ENCODE peak calls at places on chromosome 15, in five cellular contexts. Q is fibroblast of mammary gland; K is thyroid gland; H is PC-9; X is CD8-positive, alpha-beta T cell. F is an unnamed sample.

GRCh38 chr15:95024388-95024787 is 793.0 kb downstream of the MCTP2 start:
- DNase-seq in H (no peak), K (no peak), X (no peak), Q (peak; percentile 57), F (peak; percentile 14)

GRCh38 chr15:92123848-92124631 is 269.6 kb upstream of the ST8SIA2 start:
- DNase-seq in Q (no peak), X (no peak), K (no peak), H (no peak), F (no peak)

GRCh38 chr15:88256261-88257230 is at the start of gene NTRK3:
- DNase-seq in H (no peak), Q (no peak), K (peak; percentile 23), X (no peak), F (peak; percentile 63)

GRCh38 chr15:53753813-53754212 is 5.7 kb downstream of the WDR72 start:
- DNase-seq in Q (no peak), H (no peak), X (no peak), K (no peak), F (no peak)

GRCh38 chr15:43229977-43230376 is 9.2 kb upstream of the EPB42 start:
- DNase-seq in K (peak; percentile 65), H (no peak), X (no peak), Q (no peak), F (no peak)

GRCh38 chr15:93031103-93031464 is 57.9 kb downstream of the RGMA start:
- DNase-seq in X (no peak), K (no peak), Q (no peak), H (no peak), F (no peak)

GRCh38 chr15:84987949-84988624 is 6.4 kb downstream of the PDE8A start:
- DNase-seq in H (no peak), Q (no peak), K (no peak), X (no peak), F (no peak)

GRCh38 chr15:36627566-36627965 is 48.1 kb downstream of the CDIN1 start:
- DNase-seq in Q (no peak), X (no peak), H (no peak), K (no peak), F (no peak)

GRCh38 chr15:64288577-64288976 is 67.4 kb downstream of the CSNK1G1 start:
- DNase-seq in Q (peak; percentile 62), K (no peak), X (no peak), H (no peak), F (no peak)

GRCh38 chr15:41128174-41128902 is 12.3 kb upstream of the INO80 start:
- DNase-seq in X (no peak), K (no peak), H (no peak), Q (no peak), F (no peak)

GRCh38 chr15:34987982-34988873 is at the start of gene ZNF770:
- DNase-seq in H (peak; percentile 74), X (peak; percentile 72), Q (peak; percentile 71), K (peak; percentile 76), F (peak; percentile 76)

GRCh38 chr15:40155270-40155910 is 5.5 kb upstream of the BUB1B start:
- DNase-seq in K (peak; percentile 82), Q (no peak), X (no peak), H (peak; percentile 85), F (no peak)

GRCh38 chr15:66566963-66567531 is 1.2 kb upstream of the LCTL start:
- DNase-seq in X (peak; percentile 43), H (peak; percentile 43), Q (peak; percentile 70), K (peak; percentile 51), F (peak; percentile 76)

GRCh38 chr15:25171111-25171811 is 216.5 kb downstream of the SNRPN start:
- DNase-seq in H (no peak), X (no peak), K (peak; percentile 1), Q (no peak), F (no peak)

GRCh38 chr15:60554494-60554893 is 75.6 kb upstream of the ICE2 start:
- DNase-seq in Q (no peak), X (no peak), K (no peak), H (no peak), F (no peak)

GRCh38 chr15:53962646-53963561 is 15.3 kb upstream of the UNC13C start:
- DNase-seq in H (peak; percentile 7), X (no peak), Q (peak; percentile 16), K (peak; percentile 43), F (peak; percentile 18)

GRCh38 chr15:92606126-92606835 is 49.3 kb downstream of the FAM174B start:
- DNase-seq in Q (no peak), H (no peak), K (peak; percentile 88), X (no peak), F (no peak)

GRCh38 chr15:65559941-65560340 is 29.7 kb downstream of the HACD3 start:
- DNase-seq in X (no peak), K (no peak), H (no peak), Q (no peak), F (no peak)

GRCh38 chr15:61835476-61836106 is 224.7 kb downstream of the VPS13C start:
- DNase-seq in Q (peak; percentile 64), H (peak; percentile 51), K (peak; percentile 67), X (peak; percentile 43), F (peak; percentile 72)

GRCh38 chr15:39591896-39592315 is 11.0 kb downstream of the THBS1 start:
- DNase-seq in X (no peak), K (no peak), H (no peak), Q (no peak), F (peak; percentile 33)

GRCh38 chr15:94934440-94934839 is 703.1 kb downstream of the MCTP2 start:
- DNase-seq in K (no peak), H (no peak), Q (no peak), X (no peak), F (no peak)

GRCh38 chr15:81293728-81294500 is 30.0 kb downstream of the STARD5 start:
- DNase-seq in K (no peak), Q (no peak), H (no peak), X (peak; percentile 88), F (no peak)

GRCh38 chr15:68578960-68579935 is at the start of gene CORO2B:
- DNase-seq in H (peak; percentile 39), X (no peak), Q (peak; percentile 40), K (peak; percentile 87), F (peak; percentile 46)

GRCh38 chr15:68581725-68582124 is 2.9 kb downstream of the CORO2B start:
- DNase-seq in X (no peak), H (no peak), Q (no peak), K (no peak), F (no peak)

GRCh38 chr15:68578175-68578959 is 426 bp upstream of the CORO2B start:
- DNase-seq in K (peak; percentile 84), X (no peak), Q (peak; percentile 63), H (peak; percentile 50), F (peak; percentile 69)

GRCh38 chr15:68580883-68581155 is 2.0 kb downstream of the CORO2B start:
- DNase-seq in K (no peak), H (no peak), X (no peak), Q (no peak), F (no peak)

DNA sequence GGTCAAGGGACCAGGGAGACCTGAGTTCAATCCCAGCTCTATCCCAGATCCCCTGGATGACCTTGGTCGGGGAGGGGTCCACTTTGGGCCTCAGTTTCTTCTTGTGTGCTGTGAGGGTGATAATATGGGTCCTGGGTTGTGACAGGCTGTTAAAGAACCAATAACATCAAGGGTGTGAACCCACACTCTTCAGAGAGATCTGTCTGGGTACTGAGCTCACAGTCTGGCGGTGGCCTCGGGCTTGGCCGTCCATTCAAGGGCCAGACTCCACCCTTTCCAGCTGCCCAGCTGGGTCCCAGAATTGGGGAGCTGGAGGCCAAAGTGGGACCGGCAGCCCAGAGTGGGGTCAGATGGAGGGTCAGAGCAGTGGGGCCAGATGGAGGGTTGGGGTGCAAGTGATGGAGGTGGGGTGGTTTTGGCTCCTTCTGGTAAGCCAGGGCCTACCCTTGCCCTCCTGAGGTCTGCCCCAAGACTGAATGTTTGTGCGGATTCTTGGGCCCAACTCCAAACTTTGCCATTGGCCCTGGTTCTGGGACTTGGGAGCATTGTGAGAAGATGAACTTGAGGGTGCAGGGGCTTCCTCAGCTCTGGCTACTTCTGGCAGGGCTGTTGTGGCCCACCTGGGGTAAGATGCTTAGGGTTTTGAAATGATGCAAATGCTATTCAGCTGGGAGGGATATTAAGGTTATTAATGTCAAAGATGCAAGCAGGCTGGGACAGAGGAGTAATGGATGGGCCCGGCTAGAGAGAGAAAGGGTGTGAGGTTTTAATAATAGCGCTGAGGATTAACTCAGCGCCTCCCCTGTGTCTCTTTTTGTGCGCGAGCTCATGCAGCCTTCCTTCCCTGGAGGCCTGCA is 1.5 kb downstream of the CORO2B start:
- DNase-seq in H (no peak), Q (no peak), X (no peak), K (no peak), F (no peak)
- H3K4me3 ChIP-seq in H (peak overlapping the region; percentile 55), Q (peak overlapping the region; percentile 62), X (no peak overlapping the region), K (no peak overlapping the region), F (peak overlapping the region; percentile 69)

GRCh38 chr15:79535536-79535935 is 103.4 kb downstream of the MINAR1 start:
- DNase-seq in X (no peak), Q (no peak), K (no peak), H (no peak), F (peak; percentile 5)

GRCh38 chr15:79543097-79543496 is 111.0 kb downstream of the MINAR1 start:
- DNase-seq in Q (no peak), K (no peak), H (no peak), X (no peak), F (no peak)

GRCh38 chr15:79540551-79540950 is 108.4 kb downstream of the MINAR1 start:
- DNase-seq in H (no peak), K (no peak), X (no peak), Q (no peak), F (no peak)

GRCh38 chr15:79539426-79539825 is 107.3 kb downstream of the MINAR1 start:
- DNase-seq in H (no peak), K (no peak), Q (peak; percentile 26), X (no peak), F (peak; percentile 2)

GRCh38 chr15:79541176-79541575 is 109.0 kb downstream of the MINAR1 start:
- DNase-seq in X (no peak), K (no peak), Q (no peak), H (no peak), F (no peak)
- TF ChIP-seq CTCF in X (no peak), K (no peak), Q (no peak), H (no peak), F (no peak)

GRCh38 chr15:71084264-71084663 is 31.0 kb upstream of the THSD4 start:
- DNase-seq in Q (no peak), K (no peak), H (no peak), X (no peak), F (no peak)

GRCh38 chr15:71080705-71081104 is 34.6 kb upstream of the THSD4 start:
- DNase-seq in H (no peak), Q (peak; percentile 98), X (no peak), K (no peak), F (peak; percentile 95)

GRCh38 chr15:71080166-71080565 is 35.1 kb upstream of the THSD4 start:
- DNase-seq in H (no peak), Q (peak; percentile 39), X (no peak), K (no peak), F (peak; percentile 43)

GRCh38 chr15:71083349-71083748 is 31.9 kb upstream of the THSD4 start:
- DNase-seq in K (no peak), H (no peak), Q (peak; percentile 88), X (no peak), F (peak; percentile 74)

DNA sequence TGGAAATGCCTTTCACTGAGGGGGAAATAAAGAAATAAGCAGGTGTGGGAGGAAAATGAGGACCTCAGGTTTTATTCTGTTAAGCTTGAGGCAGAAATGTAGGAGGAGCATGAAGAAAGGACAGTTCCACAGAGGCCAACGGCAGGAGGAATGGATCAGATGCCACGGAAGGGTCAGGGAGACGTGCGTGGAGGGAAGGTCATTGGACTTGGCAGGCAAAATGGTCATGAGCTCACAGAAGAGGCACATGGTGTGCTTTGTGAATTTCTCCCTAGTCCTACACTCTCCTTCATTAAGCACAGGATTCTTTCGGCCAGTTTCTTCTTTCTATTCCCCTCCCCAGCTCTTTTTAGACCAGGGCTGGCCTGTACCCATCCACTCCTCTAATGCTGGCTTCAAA is 32.5 kb upstream of the THSD4 start:
- DNase-seq in Q (peak; percentile 52), H (no peak), X (no peak), K (no peak), F (no peak)
- H3K4me3 ChIP-seq in Q (no peak overlapping the region), H (no peak overlapping the region), X (no peak overlapping the region), K (no peak overlapping the region), F (no peak overlapping the region)

GRCh38 chr15:28935316-28935715 is 49.5 kb downstream of the APBA2 start:
- DNase-seq in H (no peak), Q (no peak), K (no peak), X (peak; percentile 77), F (no peak)
- TF ChIP-seq CTCF in H (no peak), Q (no peak), K (no peak), X (peak; percentile 61), F (no peak)

F was measured in fibroblast of the aortic adventitia.